ENCODE peak calls at places on chromosomes 13 and 19, in four cellular contexts. One of them, this sample, is unnamed.

GRCh38 chr19:19160489-19161035 is 9.5 kb downstream of the MEF2B start:
- DNase-seq in fibroblast of pulmonary artery: no peak
- DNase-seq in IMR-90: no peak
- DNase-seq in cardiac muscle cell: no peak
- DNase-seq in this sample: no peak

GRCh38 chr19:14066139-14066538 is 4.3 kb upstream of the PALM3 start:
- DNase-seq in fibroblast of pulmonary artery: no peak
- DNase-seq in IMR-90: no peak
- DNase-seq in cardiac muscle cell: no peak
- DNase-seq in this sample: no peak

GRCh38 chr19:33348301-33349010 is 25.1 kb upstream of the CEBPG start:
- DNase-seq in fibroblast of pulmonary artery: peak
- DNase-seq in IMR-90: no peak
- DNase-seq in cardiac muscle cell: no peak
- DNase-seq in this sample: no peak

GRCh38 chr19:3243851-3244700 is 19.6 kb downstream of the CELF5 start:
- DNase-seq in fibroblast of pulmonary artery: peak
- DNase-seq in IMR-90: peak
- DNase-seq in cardiac muscle cell: peak
- DNase-seq in this sample: peak

GRCh38 chr13:28679628-28680027 is 20.7 kb downstream of the POMP start:
- DNase-seq in fibroblast of pulmonary artery: peak
- DNase-seq in IMR-90: peak
- DNase-seq in cardiac muscle cell: no peak
- DNase-seq in this sample: no peak

GRCh38 chr13:108560092-108560491 is 69.3 kb upstream of the MYO16 start:
- DNase-seq in fibroblast of pulmonary artery: no peak
- DNase-seq in IMR-90: no peak
- DNase-seq in cardiac muscle cell: no peak
- DNase-seq in this sample: no peak

GRCh38 chr19:34231439-34231838 is 22.9 kb upstream of the GARRE1 start:
- DNase-seq in fibroblast of pulmonary artery: no peak
- DNase-seq in IMR-90: no peak
- DNase-seq in cardiac muscle cell: no peak
- DNase-seq in this sample: no peak

GRCh38 chr19:33039108-33039599 is 25.5 kb downstream of the RHPN2 start:
- DNase-seq in fibroblast of pulmonary artery: no peak
- DNase-seq in IMR-90: no peak
- DNase-seq in cardiac muscle cell: no peak
- DNase-seq in this sample: no peak

GRCh38 chr19:37227996-37228395 is 10.0 kb downstream of the ZNF383 start:
- DNase-seq in fibroblast of pulmonary artery: no peak
- DNase-seq in IMR-90: no peak
- DNase-seq in cardiac muscle cell: peak
- DNase-seq in this sample: no peak

GRCh38 chr13:26050568-26051230 is 1.1 kb downstream of the SHISA2 start:
- DNase-seq in fibroblast of pulmonary artery: no peak
- DNase-seq in IMR-90: no peak
- DNase-seq in cardiac muscle cell: peak
- DNase-seq in this sample: no peak

GRCh38 chr19:16370671-16371391 is 46.2 kb downstream of the KLF2 start:
- DNase-seq in fibroblast of pulmonary artery: no peak
- DNase-seq in IMR-90: no peak
- DNase-seq in cardiac muscle cell: no peak
- DNase-seq in this sample: no peak

GRCh38 chr13:27625839-27626238 is 4.1 kb downstream of the POLR1D start:
- DNase-seq in fibroblast of pulmonary artery: no peak
- DNase-seq in IMR-90: no peak
- DNase-seq in cardiac muscle cell: no peak
- DNase-seq in this sample: no peak

GRCh38 chr19:4425531-4425930 is 23.1 kb downstream of the CHAF1A start:
- DNase-seq in fibroblast of pulmonary artery: peak
- DNase-seq in IMR-90: peak
- DNase-seq in cardiac muscle cell: no peak
- DNase-seq in this sample: peak

GRCh38 chr13:80144493-80144892 is 196.4 kb downstream of the SPRY2 start:
- DNase-seq in fibroblast of pulmonary artery: no peak
- DNase-seq in IMR-90: no peak
- DNase-seq in cardiac muscle cell: no peak
- DNase-seq in this sample: no peak

GRCh38 chr19:4935449-4935848 is 26.1 kb downstream of the UHRF1 start:
- DNase-seq in fibroblast of pulmonary artery: no peak
- DNase-seq in IMR-90: no peak
- DNase-seq in cardiac muscle cell: no peak
- DNase-seq in this sample: no peak

GRCh38 chr19:50427997-50428425 is 4.7 kb upstream of the MYBPC2 start:
- DNase-seq in fibroblast of pulmonary artery: peak
- DNase-seq in IMR-90: peak
- DNase-seq in cardiac muscle cell: peak
- DNase-seq in this sample: peak

GRCh38 chr13:24228852-24229458 is 68.4 kb downstream of the SPATA13 start:
- DNase-seq in fibroblast of pulmonary artery: peak
- DNase-seq in IMR-90: peak
- DNase-seq in cardiac muscle cell: peak
- DNase-seq in this sample: peak

GRCh38 chr19:30695171-30695875 is 323.1 kb downstream of the ZNF536 start:
- DNase-seq in fibroblast of pulmonary artery: no peak
- DNase-seq in IMR-90: no peak
- DNase-seq in cardiac muscle cell: peak
- DNase-seq in this sample: no peak

GRCh38 chr13:111531505-111531904 is 211.1 kb downstream of the TEX29 start:
- DNase-seq in fibroblast of pulmonary artery: peak
- DNase-seq in IMR-90: peak
- DNase-seq in cardiac muscle cell: peak
- DNase-seq in this sample: no peak

GRCh38 chr19:10991521-10992081 is 30.8 kb downstream of the SMARCA4 start:
- DNase-seq in fibroblast of pulmonary artery: no peak
- DNase-seq in IMR-90: no peak
- DNase-seq in cardiac muscle cell: no peak
- DNase-seq in this sample: no peak

GRCh38 chr19:8577247-8577646 is at the start of gene MYO1F:
- DNase-seq in fibroblast of pulmonary artery: no peak
- DNase-seq in IMR-90: no peak
- DNase-seq in cardiac muscle cell: no peak
- DNase-seq in this sample: no peak

GRCh38 chr19:52248256-52248655 is 21.1 kb upstream of the ZNF766 start:
- DNase-seq in fibroblast of pulmonary artery: peak
- DNase-seq in IMR-90: peak
- DNase-seq in cardiac muscle cell: peak
- DNase-seq in this sample: no peak
- TF ChIP-seq CTCF in fibroblast of pulmonary artery: peak
- TF ChIP-seq CTCF in IMR-90: peak
- TF ChIP-seq CTCF in cardiac muscle cell: peak
- TF ChIP-seq CTCF in this sample: peak

DNA sequence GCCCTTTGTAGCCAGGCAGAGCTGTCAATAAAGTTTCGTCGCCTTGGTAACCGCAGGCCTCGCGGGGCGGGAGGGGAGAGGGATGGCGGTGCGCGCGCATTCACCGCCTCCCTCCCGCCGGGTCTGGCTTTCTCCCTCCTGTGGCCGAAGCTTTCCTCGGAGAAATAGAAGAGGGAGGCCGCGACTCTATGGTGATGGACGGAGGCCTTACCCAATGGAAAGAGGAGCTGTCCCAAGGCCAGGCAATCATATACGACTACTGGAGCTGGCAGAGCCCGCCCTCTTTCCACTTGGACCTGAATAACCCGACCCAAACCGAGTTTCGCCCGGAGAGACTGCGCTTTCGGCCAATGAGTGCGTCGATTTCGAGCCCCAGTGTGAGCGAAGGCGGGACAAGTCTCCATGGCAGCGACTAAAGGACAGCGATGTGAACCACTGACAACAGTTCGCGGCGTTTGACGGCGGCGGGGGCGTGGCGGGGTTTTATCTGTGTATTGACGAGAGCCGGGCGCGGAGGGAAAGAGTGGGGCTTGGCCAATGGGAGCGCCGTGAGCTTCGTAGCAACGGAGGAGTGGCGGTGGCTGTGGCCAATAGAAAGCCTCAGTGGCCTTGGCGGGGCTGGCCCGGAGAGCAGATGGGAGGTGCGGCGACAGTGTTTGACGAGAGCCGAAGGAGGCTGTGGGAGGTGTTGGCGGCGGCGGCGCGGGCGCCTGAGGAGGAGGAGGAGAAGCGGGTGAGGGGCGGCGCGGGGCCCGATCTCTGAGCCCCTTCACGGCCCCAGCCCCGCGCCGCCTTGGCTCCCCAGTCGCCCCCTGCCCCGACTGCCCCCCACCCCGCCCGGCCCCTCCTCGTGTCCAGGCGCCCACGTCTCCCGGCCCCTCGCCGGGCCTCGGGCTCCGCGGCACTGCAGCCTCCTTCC is at the start of gene KMT5C:
- DNase-seq in fibroblast of pulmonary artery: peak
- DNase-seq in IMR-90: peak
- DNase-seq in cardiac muscle cell: peak
- DNase-seq in this sample: peak
- TF ChIP-seq CTCF in fibroblast of pulmonary artery: peak
- TF ChIP-seq CTCF in IMR-90: peak
- TF ChIP-seq CTCF in cardiac muscle cell: peak
- TF ChIP-seq CTCF in this sample: peak

DNA sequence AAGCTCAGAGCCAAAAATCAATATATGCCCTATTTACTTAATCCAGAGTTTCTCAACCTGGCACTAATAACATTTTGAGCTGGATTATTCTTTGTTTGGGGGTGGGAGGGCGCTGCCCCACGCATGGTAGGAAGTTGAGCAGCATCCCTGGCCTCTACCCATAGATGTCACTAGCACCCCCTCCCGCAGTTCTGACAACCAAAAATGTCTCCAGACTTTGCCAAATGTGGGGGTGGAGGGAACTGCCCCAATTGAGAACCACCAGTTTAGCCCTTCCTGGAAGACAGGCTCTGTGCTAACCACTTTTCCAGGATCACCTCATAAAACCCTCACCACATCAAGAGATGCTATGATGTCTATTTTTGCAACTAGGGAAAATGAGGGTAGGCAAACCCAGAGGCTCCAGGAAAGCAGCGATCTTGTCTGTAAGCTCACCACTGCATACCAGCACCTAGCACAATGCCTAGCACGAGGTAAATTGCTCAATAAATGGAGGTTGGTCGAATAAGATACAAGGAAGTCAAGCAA is 1.1 kb downstream of the TRIR start:
- DNase-seq in fibroblast of pulmonary artery: peak
- DNase-seq in IMR-90: peak
- DNase-seq in cardiac muscle cell: no peak
- DNase-seq in this sample: no peak
- TF ChIP-seq CTCF in fibroblast of pulmonary artery: peak
- TF ChIP-seq CTCF in IMR-90: peak
- TF ChIP-seq CTCF in cardiac muscle cell: peak
- TF ChIP-seq CTCF in this sample: peak

DNA sequence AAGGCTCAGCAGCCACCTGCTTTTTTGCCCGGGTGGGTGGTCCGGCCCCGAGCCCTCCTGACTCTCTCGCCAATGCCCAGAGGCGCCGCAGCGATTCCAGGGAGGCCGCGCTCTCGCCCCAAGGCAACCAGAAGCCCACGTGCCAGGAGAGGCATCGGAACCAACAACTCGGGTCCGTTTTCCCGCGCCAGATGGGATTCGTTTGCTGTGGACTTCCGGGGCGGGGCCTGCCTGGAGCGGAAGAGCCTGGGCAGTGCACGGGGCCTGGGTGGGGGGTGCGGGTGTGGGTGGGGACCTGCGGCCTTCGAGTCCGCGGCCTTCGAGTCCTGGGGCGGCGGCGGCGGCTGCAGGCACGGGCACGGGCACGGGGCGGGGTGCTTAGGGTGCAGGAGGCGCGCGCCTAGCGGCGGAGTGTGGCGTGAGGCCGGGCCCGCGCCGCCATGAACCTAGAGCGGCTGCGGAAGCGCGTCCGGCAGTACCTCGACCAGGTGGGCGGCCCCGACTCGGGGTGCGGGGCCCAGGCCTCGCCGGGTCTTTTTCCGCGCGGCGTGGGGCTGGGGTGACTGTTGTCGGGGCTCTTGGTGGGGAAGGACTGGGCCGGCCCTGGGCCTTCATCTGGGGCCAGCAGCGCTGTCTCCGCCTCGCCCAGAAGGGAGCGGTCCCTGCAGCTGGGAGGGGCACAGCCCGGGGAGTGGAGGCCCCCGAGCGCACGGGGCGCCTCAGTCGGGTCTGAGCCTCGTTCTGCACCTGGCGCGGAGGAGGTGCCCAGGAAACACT is at the start of gene CDC16:
- DNase-seq in fibroblast of pulmonary artery: peak
- DNase-seq in IMR-90: peak
- DNase-seq in cardiac muscle cell: peak
- DNase-seq in this sample: peak
- TF ChIP-seq CTCF in fibroblast of pulmonary artery: no peak
- TF ChIP-seq CTCF in IMR-90: no peak
- TF ChIP-seq CTCF in cardiac muscle cell: no peak
- TF ChIP-seq CTCF in this sample: no peak

DNA sequence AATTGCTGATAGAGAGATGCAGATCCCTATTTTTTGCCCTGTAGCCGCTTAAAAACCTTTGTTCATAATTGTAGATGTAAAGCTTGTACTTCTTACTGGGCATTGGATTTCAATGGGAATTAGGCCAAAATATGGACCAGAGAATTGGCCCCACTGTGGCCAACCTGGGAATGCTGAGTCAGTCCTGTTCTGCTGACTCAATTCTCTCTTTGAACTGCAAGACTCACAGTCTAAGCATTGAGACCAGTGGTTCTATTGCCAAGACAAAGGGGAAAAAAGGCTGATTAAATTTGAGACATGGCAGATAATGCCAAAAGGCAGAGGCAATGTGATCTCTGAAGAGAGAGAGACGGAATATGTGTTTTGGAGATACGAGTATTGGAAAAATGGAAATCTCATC is 72.5 kb upstream of the UBL3 start:
- DNase-seq in fibroblast of pulmonary artery: peak
- DNase-seq in IMR-90: peak
- DNase-seq in cardiac muscle cell: no peak
- DNase-seq in this sample: no peak
- TF ChIP-seq CTCF in fibroblast of pulmonary artery: no peak
- TF ChIP-seq CTCF in IMR-90: no peak
- TF ChIP-seq CTCF in cardiac muscle cell: no peak
- TF ChIP-seq CTCF in this sample: no peak

GRCh38 chr13:67374391-67374790 is 144.3 kb upstream of the PCDH9 start:
- DNase-seq in fibroblast of pulmonary artery: no peak
- DNase-seq in IMR-90: no peak
- DNase-seq in cardiac muscle cell: no peak
- DNase-seq in this sample: no peak

GRCh38 chr13:67383358-67383757 is 153.2 kb upstream of the PCDH9 start:
- DNase-seq in fibroblast of pulmonary artery: peak
- DNase-seq in IMR-90: peak
- DNase-seq in cardiac muscle cell: no peak
- DNase-seq in this sample: no peak

GRCh38 chr13:67372868-67373464 is 142.8 kb upstream of the PCDH9 start:
- DNase-seq in fibroblast of pulmonary artery: no peak
- DNase-seq in IMR-90: no peak
- DNase-seq in cardiac muscle cell: peak
- DNase-seq in this sample: no peak

GRCh38 chr13:67377919-67378318 is 147.8 kb upstream of the PCDH9 start:
- DNase-seq in fibroblast of pulmonary artery: no peak
- DNase-seq in IMR-90: no peak
- DNase-seq in cardiac muscle cell: no peak
- DNase-seq in this sample: no peak
- TF ChIP-seq CTCF in fibroblast of pulmonary artery: no peak
- TF ChIP-seq CTCF in IMR-90: no peak
- TF ChIP-seq CTCF in cardiac muscle cell: no peak
- TF ChIP-seq CTCF in this sample: no peak

This sample was measured in AG04450.